ENCODE peak calls at places on chromosomes 4 and X, in nine cellular contexts. P is stomach, R is lower leg skin, O is gastrocnemius medialis, D is body of pancreas, V is IMR-90, U is heart left ventricle, E is spleen, B is NB4. Y is an unnamed sample.

GRCh38 chr4:186078977-186079697 is 10.2 kb downstream of the TLR3 start:
- DNase-seq in P (no peak), R (no peak), O (no peak), D (no peak), V (no peak), U (no peak), E (no peak), B (no peak), Y (no peak)

GRCh38 chrX:132169554-132169953 is 41.7 kb upstream of the FRMD7 start:
- DNase-seq in P (no peak), R (no peak), O (no peak), D (no peak), V (no peak), U (no peak), E (no peak), B (no peak), Y (no peak)

GRCh38 chr4:1296324-1297022 is 6.8 kb downstream of the MAEA start:
- DNase-seq in P (no peak), R (no peak), O (no peak), D (no peak), V (no peak), U (no peak), E (peak), B (no peak), Y (no peak)

GRCh38 chr4:112895785-112896184 is 153.7 kb upstream of the ANK2 start:
- DNase-seq in P (no peak), R (no peak), O (no peak), D (no peak), V (no peak), U (no peak), E (no peak), B (no peak), Y (no peak)

GRCh38 chr4:76214269-76214628 is 625 bp upstream of the SCARB2 start:
- DNase-seq in P (no peak), R (no peak), O (no peak), D (no peak), V (no peak), U (no peak), E (no peak), B (no peak), Y (no peak)

GRCh38 chr4:176735300-176735699 is 57.4 kb downstream of the VEGFC start:
- DNase-seq in P (no peak), R (no peak), O (no peak), D (no peak), V (peak), U (no peak), E (no peak), B (no peak), Y (no peak)

GRCh38 chr4:27764526-27764837 is 903.8 kb downstream of the STIM2 start:
- DNase-seq in P (no peak), R (no peak), O (no peak), D (no peak), V (no peak), U (no peak), E (no peak), B (no peak), Y (no peak)

GRCh38 chrX:155022587-155022986 is at the start of gene F8:
- DNase-seq in P (no peak), R (no peak), O (no peak), D (no peak), V (no peak), U (no peak), E (no peak), B (no peak), Y (no peak)

GRCh38 chrX:13876652-13877051 is 59.8 kb upstream of the GPM6B start:
- DNase-seq in P (no peak), R (no peak), O (no peak), D (no peak), V (peak), U (peak), E (no peak), B (no peak), Y (no peak)

GRCh38 chr4:73520821-73521220 is 39.3 kb downstream of the AFM start:
- DNase-seq in P (no peak), R (no peak), O (no peak), D (no peak), V (peak), U (no peak), E (no peak), B (peak), Y (no peak)

GRCh38 chr4:26048378-26048882 is 134.4 kb downstream of the SMIM20 start:
- DNase-seq in P (no peak), R (peak), O (peak), D (peak), V (peak), U (peak), E (no peak), B (no peak), Y (peak)

GRCh38 chrX:18360867-18361266 is 6.4 kb upstream of the SCML2 start:
- DNase-seq in P (no peak), R (no peak), O (no peak), D (no peak), V (peak), U (no peak), E (no peak), B (no peak), Y (no peak)

GRCh38 chr4:78517050-78517652 is 34.4 kb upstream of the ANXA3 start:
- DNase-seq in P (no peak), R (no peak), O (no peak), D (peak), V (peak), U (no peak), E (no peak), B (peak), Y (no peak)

GRCh38 chr4:180784940-180785339 is 1458.3 kb upstream of the TENM3 start:
- DNase-seq in P (no peak), R (no peak), O (no peak), D (no peak), V (no peak), U (no peak), E (no peak), B (no peak), Y (no peak)

GRCh38 chr4:151644625-151645024 is 116.2 kb downstream of the GATB start:
- DNase-seq in P (no peak), R (no peak), O (no peak), D (peak), V (no peak), U (no peak), E (no peak), B (peak), Y (peak)

GRCh38 chrX:110338850-110339373 is 19.7 kb upstream of the RTL9 start:
- DNase-seq in P (peak), R (no peak), O (no peak), D (no peak), V (no peak), U (no peak), E (no peak), B (no peak), Y (no peak)

GRCh38 chrX:118497180-118497814 is 1.7 kb downstream of the DOCK11 start:
- DNase-seq in P (no peak), R (no peak), O (no peak), D (no peak), V (no peak), U (no peak), E (no peak), B (peak), Y (no peak)

GRCh38 chrX:109475174-109475891 is 6.6 kb downstream of the GUCY2F start:
- DNase-seq in P (peak), R (peak), O (no peak), D (peak), V (peak), U (peak), E (no peak), B (peak), Y (peak)

GRCh38 chr4:57020467-57021101 is 41.9 kb downstream of the POLR2B start:
- DNase-seq in P (no peak), R (no peak), O (no peak), D (no peak), V (peak), U (no peak), E (no peak), B (no peak), Y (peak)

GRCh38 chrX:26851981-26852380 is 611.2 kb downstream of the PPP4R3C start:
- DNase-seq in P (no peak), R (no peak), O (no peak), D (no peak), V (no peak), U (no peak), E (no peak), B (peak), Y (no peak)

GRCh38 chr4:99855677-99856076 is 38.5 kb downstream of the LAMTOR3 start:
- DNase-seq in P (no peak), R (no peak), O (no peak), D (peak), V (no peak), U (no peak), E (no peak), B (peak), Y (no peak)

GRCh38 chr4:8506373-8507250 is 66.0 kb downstream of the TRMT44 start:
- DNase-seq in P (no peak), R (peak), O (no peak), D (peak), V (peak), U (peak), E (peak), B (no peak), Y (no peak)

GRCh38 chrX:105894721-105895120 is 72.4 kb downstream of the NRK start:
- DNase-seq in P (no peak), R (no peak), O (no peak), D (no peak), V (peak), U (no peak), E (no peak), B (no peak), Y (no peak)

GRCh38 chrX:101195442-101196173 is 24.0 kb upstream of the DRP2 start:
- DNase-seq in P (no peak), R (no peak), O (no peak), D (no peak), V (peak), U (no peak), E (no peak), B (no peak), Y (no peak)

GRCh38 chrX:35726176-35726575 is 72.0 kb upstream of the MAGEB16 start:
- DNase-seq in P (no peak), R (no peak), O (no peak), D (peak), V (peak), U (no peak), E (no peak), B (peak), Y (no peak)

GRCh38 chr4:41120297-41121217 is 93.8 kb downstream of the APBB2 start:
- DNase-seq in P (peak), R (peak), O (peak), D (peak), V (peak), U (peak), E (no peak), B (no peak), Y (no peak)

GRCh38 chr4:24089831-24090531 is 200.1 kb upstream of the PPARGC1A start:
- DNase-seq in P (no peak), R (no peak), O (no peak), D (no peak), V (peak), U (no peak), E (no peak), B (no peak), Y (no peak)

GRCh38 chrX:20061869-20062254 is 54.8 kb downstream of the MAP7D2 start:
- DNase-seq in P (no peak), R (no peak), O (no peak), D (no peak), V (peak), U (no peak), E (no peak), B (no peak), Y (no peak)

GRCh38 chrX:150696264-150696789 is 3.1 kb downstream of the MTMR1 start:
- DNase-seq in P (no peak), R (no peak), O (no peak), D (no peak), V (no peak), U (no peak), E (no peak), B (peak), Y (no peak)

GRCh38 chr4:6196871-6197270 is 3.5 kb downstream of the JAKMIP1 start:
- DNase-seq in P (no peak), R (no peak), O (no peak), D (no peak), V (no peak), U (no peak), E (peak), B (no peak), Y (no peak)

GRCh38 chr4:6196324-6196723 is 4.0 kb downstream of the JAKMIP1 start:
- DNase-seq in P (no peak), R (no peak), O (no peak), D (no peak), V (no peak), U (no peak), E (peak), B (no peak), Y (no peak)

GRCh38 chr4:6198278-6198677 is 2.1 kb downstream of the JAKMIP1 start:
- DNase-seq in P (no peak), R (no peak), O (no peak), D (no peak), V (no peak), U (no peak), E (peak), B (no peak), Y (no peak)

GRCh38 chr4:6198768-6199343 is 1.5 kb downstream of the JAKMIP1 start:
- DNase-seq in P (no peak), R (no peak), O (no peak), D (no peak), V (no peak), U (no peak), E (peak), B (no peak), Y (no peak)

GRCh38 chr4:6197433-6198174 is 2.7 kb downstream of the JAKMIP1 start:
- DNase-seq in P (no peak), R (no peak), O (no peak), D (no peak), V (no peak), U (no peak), E (peak), B (no peak), Y (no peak)
- TF ChIP-seq POLR2A in P (no peak), R (no peak), O (no peak), D (no peak), V (no peak), U (no peak), E (no peak), B (no peak), Y (no peak)

DNA sequence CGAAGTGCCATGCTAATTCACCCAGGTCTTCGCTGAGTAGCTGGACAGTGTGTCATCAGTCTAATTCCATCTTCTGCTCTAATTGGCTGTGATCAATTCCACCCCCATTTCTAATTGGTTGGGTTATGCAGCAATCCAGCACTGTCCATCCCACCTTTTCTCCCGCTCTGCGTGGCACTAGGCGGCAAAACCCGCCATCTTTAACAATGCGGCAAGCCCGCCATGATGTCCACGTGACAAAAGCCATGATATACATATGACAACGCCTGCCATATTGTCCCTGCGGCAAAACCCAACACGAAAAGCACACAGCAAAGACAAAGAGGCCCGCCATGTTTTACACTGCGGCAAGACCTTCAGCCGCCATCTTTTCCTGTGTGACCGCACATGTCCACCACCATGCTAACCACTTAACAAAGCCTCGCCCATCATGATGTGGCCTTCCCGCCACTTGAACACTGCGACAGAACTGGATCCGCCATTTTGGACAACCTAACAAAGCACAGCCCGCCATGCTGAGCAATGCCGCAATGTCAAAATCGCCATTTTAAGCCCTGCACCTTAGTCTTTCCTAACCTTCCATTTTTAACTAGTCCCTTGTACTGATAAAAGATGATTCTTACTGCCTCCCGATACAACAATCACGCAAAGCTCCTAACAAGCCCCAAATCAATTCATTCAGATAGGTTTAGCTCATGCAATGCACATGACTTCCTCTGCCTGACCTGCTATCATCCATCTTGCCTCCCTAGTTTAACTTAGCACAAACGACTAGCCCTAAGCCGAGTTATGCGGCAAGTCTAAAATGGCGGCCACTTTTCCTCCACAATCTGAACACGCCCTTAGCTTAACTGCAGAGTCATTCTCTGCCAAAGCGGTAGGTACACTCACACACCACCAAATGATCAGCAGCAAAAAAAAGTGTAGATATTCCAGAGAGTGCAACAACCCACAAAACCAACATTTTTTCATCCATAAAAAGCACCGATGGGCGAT is 288.3 kb downstream of the CHIC1 start:
- DNase-seq in P (peak), R (no peak), O (no peak), D (no peak), V (peak), U (no peak), E (peak), B (no peak), Y (no peak)
- TF ChIP-seq POLR2A in P (no peak), R (no peak), O (peak), D (no peak), V (no peak), U (no peak), E (no peak), B (no peak), Y (no peak)

GRCh38 chrX:1507511-1508463 is 29.2 kb downstream of the P2RY8 start:
- DNase-seq in P (no peak), R (no peak), O (no peak), D (peak), V (no peak), U (no peak), E (peak), B (peak), Y (no peak)
- TF ChIP-seq POLR2A in P (no peak), R (no peak), O (no peak), D (no peak), V (no peak), U (no peak), E (no peak), B (no peak), Y (no peak)

GRCh38 chrX:153953892-153954617 is 9.6 kb upstream of the RENBP start:
- DNase-seq in P (no peak), R (no peak), O (no peak), D (no peak), V (no peak), U (no peak), E (peak), B (no peak), Y (no peak)

GRCh38 chrX:153954618-153955450 is 10.4 kb upstream of the RENBP start:
- DNase-seq in P (no peak), R (no peak), O (no peak), D (no peak), V (no peak), U (no peak), E (peak), B (no peak), Y (no peak)

GRCh38 chrX:153957224-153957623 is 12.8 kb upstream of the RENBP start:
- DNase-seq in P (no peak), R (no peak), O (no peak), D (no peak), V (no peak), U (no peak), E (peak), B (no peak), Y (no peak)

GRCh38 chrX:153955451-153955732 is 10.9 kb upstream of the RENBP start:
- DNase-seq in P (no peak), R (no peak), O (no peak), D (no peak), V (no peak), U (no peak), E (peak), B (no peak), Y (no peak)

GRCh38 chrX:153956044-153956907 is 11.8 kb upstream of the RENBP start:
- DNase-seq in P (no peak), R (no peak), O (no peak), D (no peak), V (no peak), U (no peak), E (peak), B (no peak), Y (no peak)
- TF ChIP-seq POLR2A in P (no peak), R (no peak), O (no peak), D (no peak), V (no peak), U (no peak), E (no peak), B (no peak), Y (no peak)